ENCODE peak calls at places on chromosomes 11 and 22, in ten cellular contexts. One of them, this sample, is unnamed.

GRCh38 chr11:116543099-116543498 is 229.7 kb downstream of the BUD13 start:
- DNase-seq in left ventricle myocardium inferior: no peak
- DNase-seq in Peyer's patch: no peak
- DNase-seq in psoas muscle: no peak
- DNase-seq in H9: no peak
- DNase-seq in HL-60: no peak
- DNase-seq in ovary: no peak
- DNase-seq in aorta: no peak
- DNase-seq in AG04450: no peak
- DNase-seq in vagina: no peak
- DNase-seq in this sample: no peak

GRCh38 chr11:10375280-10376048 is 70.6 kb downstream of the ADM start:
- DNase-seq in left ventricle myocardium inferior: no peak
- DNase-seq in Peyer's patch: no peak
- DNase-seq in psoas muscle: no peak
- DNase-seq in H9: no peak
- DNase-seq in HL-60: no peak
- DNase-seq in ovary: no peak
- DNase-seq in aorta: no peak
- DNase-seq in AG04450: no peak
- DNase-seq in vagina: peak
- DNase-seq in this sample: no peak

GRCh38 chr22:44929348-44930015 is 80.3 kb downstream of the PHF21B start:
- DNase-seq in left ventricle myocardium inferior: no peak
- DNase-seq in Peyer's patch: no peak
- DNase-seq in psoas muscle: no peak
- DNase-seq in H9: no peak
- DNase-seq in HL-60: no peak
- DNase-seq in ovary: no peak
- DNase-seq in aorta: no peak
- DNase-seq in AG04450: no peak
- DNase-seq in vagina: no peak
- DNase-seq in this sample: peak

GRCh38 chr11:60130496-60130895 is 42.0 kb downstream of the MS4A2 start:
- DNase-seq in left ventricle myocardium inferior: no peak
- DNase-seq in Peyer's patch: no peak
- DNase-seq in psoas muscle: no peak
- DNase-seq in H9: peak
- DNase-seq in HL-60: no peak
- DNase-seq in ovary: no peak
- DNase-seq in aorta: no peak
- DNase-seq in AG04450: no peak
- DNase-seq in vagina: no peak
- DNase-seq in this sample: no peak

GRCh38 chr11:78295347-78295746 is 106.6 kb downstream of the USP35 start:
- DNase-seq in left ventricle myocardium inferior: no peak
- DNase-seq in Peyer's patch: no peak
- DNase-seq in psoas muscle: no peak
- DNase-seq in H9: no peak
- DNase-seq in HL-60: no peak
- DNase-seq in ovary: no peak
- DNase-seq in aorta: no peak
- DNase-seq in AG04450: no peak
- DNase-seq in vagina: no peak
- DNase-seq in this sample: no peak

GRCh38 chr11:28976801-28977145 is 868.6 kb downstream of the METTL15 start:
- DNase-seq in left ventricle myocardium inferior: no peak
- DNase-seq in Peyer's patch: no peak
- DNase-seq in psoas muscle: no peak
- DNase-seq in H9: no peak
- DNase-seq in HL-60: no peak
- DNase-seq in ovary: no peak
- DNase-seq in aorta: no peak
- DNase-seq in AG04450: no peak
- DNase-seq in vagina: no peak
- DNase-seq in this sample: no peak

GRCh38 chr11:70468256-70469230 is 70.2 kb downstream of the CTTN start:
- DNase-seq in left ventricle myocardium inferior: no peak
- DNase-seq in Peyer's patch: no peak
- DNase-seq in psoas muscle: no peak
- DNase-seq in H9: no peak
- DNase-seq in HL-60: no peak
- DNase-seq in ovary: no peak
- DNase-seq in aorta: peak
- DNase-seq in AG04450: no peak
- DNase-seq in vagina: no peak
- DNase-seq in this sample: no peak

GRCh38 chr11:115645631-115646271 is 141.5 kb upstream of the CADM1 start:
- DNase-seq in left ventricle myocardium inferior: peak
- DNase-seq in Peyer's patch: no peak
- DNase-seq in psoas muscle: no peak
- DNase-seq in H9: peak
- DNase-seq in HL-60: no peak
- DNase-seq in ovary: peak
- DNase-seq in aorta: peak
- DNase-seq in AG04450: no peak
- DNase-seq in vagina: no peak
- DNase-seq in this sample: no peak

GRCh38 chr11:125797641-125798040 is 9.7 kb downstream of the PATE3 start:
- DNase-seq in left ventricle myocardium inferior: no peak
- DNase-seq in Peyer's patch: no peak
- DNase-seq in psoas muscle: no peak
- DNase-seq in H9: peak
- DNase-seq in HL-60: no peak
- DNase-seq in ovary: no peak
- DNase-seq in aorta: no peak
- DNase-seq in AG04450: no peak
- DNase-seq in vagina: no peak
- DNase-seq in this sample: no peak

GRCh38 chr11:108233277-108233945 is 10.5 kb downstream of the ATM start:
- DNase-seq in left ventricle myocardium inferior: no peak
- DNase-seq in Peyer's patch: no peak
- DNase-seq in psoas muscle: no peak
- DNase-seq in H9: no peak
- DNase-seq in HL-60: no peak
- DNase-seq in ovary: no peak
- DNase-seq in aorta: no peak
- DNase-seq in AG04450: no peak
- DNase-seq in vagina: no peak
- DNase-seq in this sample: no peak

GRCh38 chr22:19368876-19369275 is 62.7 kb downstream of the HIRA start:
- DNase-seq in left ventricle myocardium inferior: no peak
- DNase-seq in Peyer's patch: no peak
- DNase-seq in psoas muscle: no peak
- DNase-seq in H9: no peak
- DNase-seq in HL-60: no peak
- DNase-seq in ovary: no peak
- DNase-seq in aorta: no peak
- DNase-seq in AG04450: no peak
- DNase-seq in vagina: no peak
- DNase-seq in this sample: no peak

DNA sequence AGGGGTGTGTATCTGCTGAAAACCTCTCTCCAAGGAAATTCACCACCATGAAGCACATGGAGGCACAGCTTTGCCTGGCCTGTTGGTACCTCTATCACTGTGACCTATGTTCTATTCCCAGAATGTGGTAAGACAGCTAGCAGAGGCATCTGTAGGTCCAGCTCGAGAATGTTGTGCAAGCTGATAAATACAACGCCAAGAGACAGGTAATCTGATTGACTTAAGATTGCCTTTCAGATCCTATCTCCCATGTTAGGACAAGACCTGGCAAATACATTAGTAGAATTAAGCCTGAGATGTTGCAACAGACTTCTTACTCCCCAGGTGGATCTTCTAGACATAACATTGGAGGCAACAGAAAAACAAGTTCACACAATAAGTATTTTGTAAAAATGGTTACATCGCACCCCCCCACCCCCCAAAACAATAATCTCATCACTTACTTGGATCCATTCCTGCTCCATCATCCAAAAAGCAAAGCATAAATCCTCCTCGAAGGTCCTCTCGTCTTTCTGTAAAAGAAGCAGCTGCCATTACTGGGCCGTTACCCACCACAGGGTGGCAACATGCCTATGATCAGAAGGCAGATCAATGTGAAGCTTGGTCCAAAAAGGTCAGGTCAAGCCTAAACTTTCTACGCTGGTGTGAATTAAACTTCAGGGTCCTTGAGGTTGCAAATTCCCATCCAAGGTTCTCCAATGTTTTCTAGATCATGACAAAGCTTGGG is 18.5 kb downstream of the MORC2 start:
- DNase-seq in left ventricle myocardium inferior: no peak
- DNase-seq in Peyer's patch: no peak
- DNase-seq in psoas muscle: no peak
- DNase-seq in H9: no peak
- DNase-seq in HL-60: no peak
- DNase-seq in ovary: no peak
- DNase-seq in aorta: no peak
- DNase-seq in AG04450: no peak
- DNase-seq in vagina: no peak
- DNase-seq in this sample: no peak
- H3K27ac ChIP-seq in left ventricle myocardium inferior: no peak
- H3K27ac ChIP-seq in Peyer's patch: no peak
- H3K27ac ChIP-seq in psoas muscle: no peak
- H3K27ac ChIP-seq in H9: no peak
- H3K27ac ChIP-seq in HL-60: no peak
- H3K27ac ChIP-seq in ovary: no peak
- H3K27ac ChIP-seq in aorta: peak
- H3K27ac ChIP-seq in AG04450: no peak
- H3K27ac ChIP-seq in vagina: no peak
- H3K27ac ChIP-seq in this sample: no peak

DNA sequence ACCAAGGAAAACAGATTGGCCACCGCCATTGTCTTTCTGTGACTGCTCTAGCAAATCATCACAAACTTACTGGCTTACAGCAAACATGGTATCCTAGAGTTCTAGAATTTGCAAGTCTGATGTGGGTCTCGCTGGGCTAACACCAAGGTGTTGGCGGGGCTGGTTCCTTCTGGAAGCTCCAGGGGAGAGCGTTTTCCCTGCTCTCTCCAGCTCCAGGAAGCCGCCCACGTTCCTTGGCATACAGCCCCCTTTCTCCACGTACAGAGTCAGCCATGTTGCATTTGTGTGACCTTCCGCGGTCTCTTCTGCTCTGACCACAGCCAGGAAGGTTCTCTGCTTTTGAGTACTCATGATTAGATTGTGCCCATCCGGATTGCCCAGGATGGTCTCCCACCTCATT is 27.5 kb downstream of the TBC1D22A start:
- DNase-seq in left ventricle myocardium inferior: no peak
- DNase-seq in Peyer's patch: no peak
- DNase-seq in psoas muscle: no peak
- DNase-seq in H9: no peak
- DNase-seq in HL-60: no peak
- DNase-seq in ovary: no peak
- DNase-seq in aorta: no peak
- DNase-seq in AG04450: no peak
- DNase-seq in vagina: no peak
- DNase-seq in this sample: no peak
- H3K27ac ChIP-seq in left ventricle myocardium inferior: no peak
- H3K27ac ChIP-seq in Peyer's patch: no peak
- H3K27ac ChIP-seq in psoas muscle: no peak
- H3K27ac ChIP-seq in H9: no peak
- H3K27ac ChIP-seq in HL-60: no peak
- H3K27ac ChIP-seq in ovary: no peak
- H3K27ac ChIP-seq in aorta: no peak
- H3K27ac ChIP-seq in AG04450: no peak
- H3K27ac ChIP-seq in vagina: no peak
- H3K27ac ChIP-seq in this sample: no peak

GRCh38 chr11:12113294-12113693 is 2.9 kb downstream of the MICAL2 start:
- DNase-seq in left ventricle myocardium inferior: no peak
- DNase-seq in Peyer's patch: no peak
- DNase-seq in psoas muscle: no peak
- DNase-seq in H9: no peak
- DNase-seq in HL-60: no peak
- DNase-seq in ovary: no peak
- DNase-seq in aorta: peak
- DNase-seq in AG04450: no peak
- DNase-seq in vagina: no peak
- DNase-seq in this sample: no peak

GRCh38 chr11:12112150-12112520 is 1.7 kb downstream of the MICAL2 start:
- DNase-seq in left ventricle myocardium inferior: no peak
- DNase-seq in Peyer's patch: no peak
- DNase-seq in psoas muscle: no peak
- DNase-seq in H9: no peak
- DNase-seq in HL-60: no peak
- DNase-seq in ovary: no peak
- DNase-seq in aorta: peak
- DNase-seq in AG04450: no peak
- DNase-seq in vagina: no peak
- DNase-seq in this sample: no peak

GRCh38 chr11:12112731-12113130 is 2.3 kb downstream of the MICAL2 start:
- DNase-seq in left ventricle myocardium inferior: no peak
- DNase-seq in Peyer's patch: no peak
- DNase-seq in psoas muscle: no peak
- DNase-seq in H9: no peak
- DNase-seq in HL-60: no peak
- DNase-seq in ovary: no peak
- DNase-seq in aorta: peak
- DNase-seq in AG04450: no peak
- DNase-seq in vagina: no peak
- DNase-seq in this sample: no peak

GRCh38 chr11:12116425-12117032 is 6.1 kb downstream of the MICAL2 start:
- DNase-seq in left ventricle myocardium inferior: no peak
- DNase-seq in Peyer's patch: no peak
- DNase-seq in psoas muscle: no peak
- DNase-seq in H9: no peak
- DNase-seq in HL-60: no peak
- DNase-seq in ovary: no peak
- DNase-seq in aorta: no peak
- DNase-seq in AG04450: no peak
- DNase-seq in vagina: no peak
- DNase-seq in this sample: no peak

DNA sequence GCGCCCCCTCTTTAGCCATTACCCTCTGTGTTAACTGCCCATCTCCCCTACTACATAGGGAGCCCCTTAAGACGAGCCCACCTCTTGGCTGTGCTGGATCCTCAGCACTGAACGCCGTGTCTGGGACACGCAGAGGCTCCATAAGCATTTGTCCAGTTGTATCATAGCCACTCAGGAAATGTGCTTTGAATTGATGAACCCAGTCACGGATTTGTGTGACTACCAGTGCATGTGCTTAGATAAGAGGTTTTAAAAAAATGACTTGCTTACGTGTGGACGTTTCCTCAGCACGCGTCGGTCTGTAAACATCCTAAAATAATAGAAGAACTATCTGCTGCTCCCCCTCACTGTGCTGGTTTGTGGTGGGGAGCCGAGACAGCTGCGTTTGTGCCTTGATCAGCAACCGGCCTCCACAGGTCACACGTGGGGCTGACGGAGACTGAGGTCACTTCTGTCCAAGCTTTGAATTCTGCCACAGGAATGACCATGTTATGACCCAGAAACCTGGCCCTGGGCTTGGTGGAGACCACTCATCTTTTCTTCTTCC is 4.2 kb downstream of the MICAL2 start:
- DNase-seq in left ventricle myocardium inferior: no peak
- DNase-seq in Peyer's patch: no peak
- DNase-seq in psoas muscle: no peak
- DNase-seq in H9: no peak
- DNase-seq in HL-60: no peak
- DNase-seq in ovary: no peak
- DNase-seq in aorta: peak
- DNase-seq in AG04450: peak
- DNase-seq in vagina: no peak
- DNase-seq in this sample: no peak
- H3K27ac ChIP-seq in left ventricle myocardium inferior: peak
- H3K27ac ChIP-seq in Peyer's patch: no peak
- H3K27ac ChIP-seq in psoas muscle: no peak
- H3K27ac ChIP-seq in H9: no peak
- H3K27ac ChIP-seq in HL-60: no peak
- H3K27ac ChIP-seq in ovary: peak
- H3K27ac ChIP-seq in aorta: peak
- H3K27ac ChIP-seq in AG04450: peak
- H3K27ac ChIP-seq in vagina: no peak
- H3K27ac ChIP-seq in this sample: peak

GRCh38 chr11:22635689-22636088 is 10.1 kb upstream of the FANCF start:
- DNase-seq in left ventricle myocardium inferior: no peak
- DNase-seq in Peyer's patch: no peak
- DNase-seq in psoas muscle: no peak
- DNase-seq in H9: peak
- DNase-seq in HL-60: no peak
- DNase-seq in ovary: no peak
- DNase-seq in aorta: no peak
- DNase-seq in AG04450: no peak
- DNase-seq in vagina: no peak
- DNase-seq in this sample: no peak
- H3K27ac ChIP-seq in left ventricle myocardium inferior: no peak
- H3K27ac ChIP-seq in Peyer's patch: no peak
- H3K27ac ChIP-seq in psoas muscle: no peak
- H3K27ac ChIP-seq in H9: no peak
- H3K27ac ChIP-seq in HL-60: no peak
- H3K27ac ChIP-seq in ovary: no peak
- H3K27ac ChIP-seq in aorta: no peak
- H3K27ac ChIP-seq in AG04450: no peak
- H3K27ac ChIP-seq in vagina: no peak
- H3K27ac ChIP-seq in this sample: no peak